ENCODE peak calls at places on chromosomes 13 and 19, in seven cellular contexts. P, I, C, G, W, R and J are unnamed samples.

GRCh38 chr19:28051047-28051446 is 1161.9 kb downstream of the UQCRFS1 start:
- DNase-seq in G (no peak), W (no peak), C (no peak), I (no peak), P (no peak), R (peak), J (no peak)

GRCh38 chr19:30549151-30549550 is 177.0 kb downstream of the ZNF536 start:
- DNase-seq in C (no peak), P (no peak), R (no peak), G (no peak), I (no peak), W (no peak), J (no peak)

GRCh38 chr13:20689291-20689690 is 14.2 kb upstream of the IL17D start:
- DNase-seq in R (no peak), G (no peak), C (no peak), W (no peak), P (no peak), I (no peak), J (no peak)

GRCh38 chr19:7294571-7295212 is 478 bp upstream of the INSR start:
- DNase-seq in W (peak), P (peak), R (peak), C (peak), G (peak), I (peak), J (peak)

GRCh38 chr19:8242212-8242821 is 33.1 kb downstream of the CERS4 start:
- DNase-seq in W (no peak), I (no peak), C (no peak), G (no peak), R (no peak), P (no peak), J (no peak)

GRCh38 chr13:58884353-58884752 is 1252.8 kb downstream of the PCDH17 start:
- DNase-seq in W (no peak), I (no peak), P (no peak), R (no peak), G (no peak), C (no peak), J (peak)

GRCh38 chr13:108036411-108036810 is 178.9 kb downstream of the LIG4 start:
- DNase-seq in C (no peak), I (no peak), P (no peak), G (no peak), W (no peak), R (no peak), J (no peak)

GRCh38 chr19:45922281-45922680 is 7.7 kb upstream of the NANOS2 start:
- DNase-seq in P (no peak), I (no peak), C (no peak), W (peak), R (no peak), G (no peak), J (peak)

GRCh38 chr13:102757006-102757405 is 16.6 kb downstream of the TEX30 start:
- DNase-seq in P (no peak), G (no peak), W (no peak), R (peak), I (no peak), C (no peak), J (peak)

GRCh38 chr13:93146584-93147292 is 79.9 kb upstream of the GPC6 start:
- DNase-seq in C (peak), W (peak), G (no peak), P (peak), I (no peak), R (no peak), J (no peak)

GRCh38 chr13:111852701-111853100 is 214.2 kb upstream of the SOX1 start:
- DNase-seq in C (no peak), R (no peak), I (no peak), W (no peak), G (no peak), P (no peak), J (no peak)

GRCh38 chr19:17244618-17245534 is 843 bp downstream of the NR2F6 start:
- DNase-seq in P (no peak), G (no peak), C (peak), R (no peak), I (no peak), W (no peak), J (no peak)

GRCh38 chr19:13951043-13951442 is 1.3 kb upstream of the DCAF15 start:
- DNase-seq in R (no peak), W (no peak), G (no peak), P (no peak), I (no peak), C (no peak), J (no peak)

GRCh38 chr13:102651392-102651791 is 43.5 kb downstream of the METTL21C start:
- DNase-seq in C (peak), W (peak), I (peak), G (peak), P (peak), R (no peak), J (no peak)

GRCh38 chr19:48329167-48329891 is 4.0 kb downstream of the EMP3 start:
- DNase-seq in G (no peak), I (no peak), R (no peak), W (peak), C (peak), P (peak), J (peak)

GRCh38 chr19:5125797-5126497 is 157.0 kb downstream of the KDM4B start:
- DNase-seq in I (no peak), R (no peak), G (no peak), C (no peak), W (no peak), P (peak), J (no peak)

GRCh38 chr19:2230029-2230531 is 6.0 kb downstream of the PLEKHJ1 start:
- DNase-seq in P (no peak), W (no peak), C (no peak), R (no peak), I (no peak), G (no peak), J (no peak)

GRCh38 chr19:53520163-53520546 is 17.8 kb upstream of the ZNF331 start:
- DNase-seq in C (no peak), I (no peak), G (no peak), R (no peak), P (no peak), W (no peak), J (no peak)

GRCh38 chr13:97004096-97004876 is 10.0 kb upstream of the OXGR1 start:
- DNase-seq in G (peak), I (no peak), W (peak), R (no peak), C (peak), P (peak), J (no peak)

GRCh38 chr13:24842533-24843278 is 78.7 kb downstream of the RNF17 start:
- DNase-seq in I (no peak), P (no peak), R (no peak), W (peak), C (no peak), G (no peak), J (no peak)

GRCh38 chr19:8158411-8159074 is 9.2 kb upstream of the FBN3 start:
- DNase-seq in P (peak), G (peak), C (peak), I (no peak), W (peak), R (peak), J (peak)

GRCh38 chr13:47503468-47503867 is 497.6 kb downstream of the SUCLA2 start:
- DNase-seq in P (no peak), W (no peak), I (no peak), C (no peak), G (no peak), R (no peak), J (no peak)

GRCh38 chr13:98033277-98034247 is 80.1 kb downstream of the IPO5 start:
- DNase-seq in W (peak), C (peak), I (peak), P (peak), R (peak), G (peak), J (peak)

GRCh38 chr13:70523622-70524021 is 415.4 kb upstream of the KLHL1 start:
- DNase-seq in C (no peak), P (no peak), G (no peak), I (no peak), W (no peak), R (no peak), J (peak)

GRCh38 chr13:113777311-113778260 is 18.6 kb downstream of the TMEM255B start:
- DNase-seq in P (peak), C (peak), G (no peak), W (peak), I (no peak), R (no peak), J (no peak)

GRCh38 chr19:51821511-51821910 is 26.6 kb downstream of the FPR3 start:
- DNase-seq in G (no peak), R (no peak), C (no peak), P (no peak), I (no peak), W (no peak), J (no peak)

GRCh38 chr13:32496574-32497160 is 41.9 kb downstream of the N4BP2L2 start:
- DNase-seq in R (no peak), P (peak), I (no peak), W (no peak), G (no peak), C (no peak), J (no peak)